ENCODE peak calls at places on chromosomes 16 and 17, in seven cellular contexts. J is H1, U is HCT116, E is HepG2, P is K562, A is GM12878, T is SK-N-SH. N is an unnamed sample.

GRCh38 chr16:3642397-3643094 is 11.9 kb upstream of the DNASE1 start:
- DNase-seq in U (peak), A (no peak), P (peak), T (peak), E (no peak), J (no peak), N (peak)

GRCh38 chr17:48241131-48241591 is 133.6 kb downstream of the SNX11 start:
- DNase-seq in U (peak), P (peak), E (no peak), A (peak), J (no peak), T (no peak), N (peak)

GRCh38 chr17:49916854-49917515 is 52.0 kb upstream of the DLX4 start:
- DNase-seq in T (no peak), J (no peak), P (no peak), E (no peak), A (no peak), U (no peak), N (no peak)

GRCh38 chr17:78053777-78054468 is 74.6 kb downstream of the TMC6 start:
- DNase-seq in A (no peak), U (no peak), E (no peak), P (no peak), J (no peak), T (no peak), N (no peak)

GRCh38 chr16:14600164-14600563 is 29.9 kb downstream of the PARN start:
- DNase-seq in J (no peak), T (peak), U (peak), P (peak), A (no peak), E (peak), N (peak)

GRCh38 chr16:70586731-70587130 is 59.6 kb upstream of the IL34 start:
- DNase-seq in P (no peak), E (no peak), J (no peak), T (no peak), A (no peak), U (no peak), N (no peak)

GRCh38 chr16:77589071-77589755 is 133.1 kb upstream of the NUDT7 start:
- DNase-seq in A (no peak), E (no peak), T (no peak), P (no peak), U (no peak), J (no peak), N (no peak)

GRCh38 chr16:55668337-55669281 is 12.8 kb downstream of the SLC6A2 start:
- DNase-seq in A (no peak), J (peak), E (peak), P (no peak), T (no peak), U (no peak), N (no peak)

GRCh38 chr16:27924411-27925118 is 138.9 kb downstream of the GSG1L start:
- DNase-seq in A (no peak), P (no peak), T (no peak), U (peak), J (no peak), E (no peak), N (no peak)

GRCh38 chr16:12319464-12320030 is 343.0 kb downstream of the SNX29 start:
- DNase-seq in A (no peak), T (no peak), U (no peak), P (no peak), J (no peak), E (no peak), N (no peak)

GRCh38 chr16:12320298-12320706 is 343.8 kb downstream of the SNX29 start:
- DNase-seq in J (no peak), A (no peak), E (no peak), T (no peak), P (no peak), U (no peak), N (no peak)

GRCh38 chr16:12324152-12324551 is 347.6 kb downstream of the SNX29 start:
- DNase-seq in A (no peak), E (no peak), P (no peak), U (no peak), J (no peak), T (no peak), N (no peak)

GRCh38 chr16:12321363-12321762 is 344.8 kb downstream of the SNX29 start:
- DNase-seq in T (no peak), P (no peak), J (no peak), A (no peak), E (peak), U (no peak), N (no peak)

GRCh38 chr16:12323007-12323699 is 346.6 kb downstream of the SNX29 start:
- DNase-seq in A (peak), E (no peak), T (no peak), U (no peak), J (no peak), P (no peak), N (no peak)
- TF ChIP-seq JUND in A (no peak), E (no peak), T (no peak), U (no peak), J (no peak), P (no peak), N (no peak)

DNA sequence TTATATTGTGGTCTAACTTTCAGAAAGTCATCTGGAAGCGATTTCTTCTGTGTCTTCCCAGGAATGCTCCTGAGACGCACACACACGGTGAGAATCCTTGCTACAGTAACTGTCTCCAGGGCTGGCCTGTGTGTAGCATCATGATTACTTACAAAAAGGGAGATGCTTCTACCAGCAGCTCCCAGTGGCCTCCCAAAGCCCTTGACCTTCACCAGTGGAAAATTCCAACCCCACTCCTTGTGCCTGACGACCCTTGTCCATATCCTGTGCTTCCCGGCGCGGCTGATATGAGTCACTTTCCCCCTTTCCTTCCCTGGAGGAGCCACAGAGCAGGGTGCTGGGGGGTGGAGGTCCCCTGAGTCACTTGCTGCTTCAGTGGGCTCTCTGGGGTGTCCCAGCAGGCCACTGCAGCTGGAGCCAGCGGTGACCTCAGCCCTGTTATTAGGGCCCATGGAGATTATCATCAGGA is 22.1 kb upstream of the NAT9 start:
- DNase-seq in E (no peak), T (no peak), U (no peak), P (no peak), J (no peak), A (no peak), N (no peak)
- TF ChIP-seq JUND in E (no peak), T (peak), U (no peak), P (no peak), J (no peak), A (no peak), N (no peak)

DNA sequence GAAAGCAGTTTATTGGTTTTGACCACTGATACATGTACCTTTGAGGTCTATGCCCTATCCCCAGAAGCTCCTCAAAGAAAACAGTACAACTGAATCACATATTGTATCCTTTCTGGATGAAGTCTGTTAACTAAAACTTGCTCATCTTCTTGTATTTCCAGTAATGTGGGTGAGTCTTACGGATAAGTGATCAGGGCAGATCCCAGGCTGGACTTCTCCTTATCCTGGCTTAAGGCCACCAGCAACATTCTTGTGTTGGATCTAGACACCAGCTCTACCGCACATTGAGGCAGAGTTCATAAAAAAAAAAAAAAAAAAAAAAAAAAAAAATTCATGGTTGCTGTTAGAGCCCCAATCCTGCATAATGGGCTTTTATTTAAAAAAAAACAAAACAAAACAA is 536.7 kb upstream of the HSBP1 start:
- DNase-seq in J (no peak), U (no peak), A (no peak), T (no peak), P (no peak), E (no peak), N (no peak)
- TF ChIP-seq JUND in J (no peak), U (no peak), A (no peak), T (no peak), P (no peak), E (no peak), N (no peak)

DNA sequence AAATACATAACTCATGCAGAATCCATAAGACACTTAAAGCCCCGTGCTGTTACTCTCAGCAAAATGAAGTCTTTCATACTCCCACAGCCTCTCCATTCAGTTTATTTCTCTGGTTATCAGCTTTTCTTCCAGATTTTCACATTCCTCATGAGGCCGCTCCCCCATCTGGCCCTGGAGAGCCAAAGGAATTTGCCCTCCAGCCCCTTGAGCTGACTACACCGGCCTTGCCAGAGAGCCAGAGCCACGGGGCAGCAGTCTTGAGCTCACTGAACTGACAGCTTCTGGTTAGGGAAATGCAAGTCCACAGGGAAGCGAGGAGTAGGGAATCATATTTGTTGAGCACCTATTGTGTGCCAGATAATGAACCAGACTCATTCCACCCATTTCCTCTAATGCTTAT is 102.4 kb downstream of the ABCC12 start:
- DNase-seq in A (no peak), P (no peak), E (no peak), U (no peak), T (no peak), J (no peak), N (peak)
- TF ChIP-seq JUND in A (no peak), P (no peak), E (no peak), U (no peak), T (no peak), J (no peak), N (no peak)

DNA sequence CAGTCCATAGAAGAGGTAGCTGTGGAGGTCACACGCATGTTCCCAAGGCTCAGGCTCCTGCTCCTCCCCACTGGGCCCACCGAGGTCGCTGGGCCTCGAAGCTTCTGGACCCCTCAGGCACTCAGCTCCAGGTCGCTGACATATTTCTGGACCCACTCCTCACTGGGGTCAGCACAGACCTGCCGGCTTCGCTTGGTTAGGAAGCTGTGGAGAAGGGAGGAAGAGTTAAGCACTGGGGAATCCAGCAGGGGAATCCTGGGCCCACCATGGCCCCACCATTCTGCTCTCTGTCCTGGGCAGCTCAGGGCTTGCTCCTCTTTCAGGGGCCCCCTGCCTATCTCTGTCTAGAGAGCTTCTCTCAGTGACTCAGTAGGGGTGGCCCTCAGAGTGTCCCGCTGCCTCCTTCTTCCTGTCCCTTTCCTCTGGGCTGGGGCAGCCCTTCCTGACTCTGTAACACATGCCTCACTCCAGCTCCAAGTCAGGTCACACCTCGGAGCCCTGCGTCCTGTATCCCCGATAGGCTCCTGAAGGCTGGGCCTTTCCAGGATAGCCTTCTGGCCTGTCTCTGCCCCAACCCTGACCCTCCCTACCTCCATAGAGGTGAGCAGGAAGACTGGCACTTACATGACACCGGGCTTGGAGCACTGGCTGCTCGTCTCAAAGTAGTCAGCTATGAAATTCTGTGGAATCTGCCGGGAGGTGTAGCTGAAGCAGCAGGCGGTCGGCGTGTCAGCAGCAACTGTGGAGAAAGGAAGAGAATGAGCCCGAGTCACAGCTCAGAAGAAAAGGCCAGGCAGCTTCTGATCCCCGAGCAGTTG is 1.2 kb downstream of the CCL3 start:
- DNase-seq in T (no peak), U (no peak), E (no peak), P (no peak), A (no peak), J (no peak), N (no peak)
- TF ChIP-seq JUND in T (no peak), U (no peak), E (no peak), P (no peak), A (no peak), J (no peak), N (no peak)

GRCh38 chr17:55056530-55056929 is 88.0 kb downstream of the STXBP4 start:
- DNase-seq in T (peak), E (peak), U (no peak), J (no peak), A (no peak), P (no peak), N (no peak)
- TF ChIP-seq JUND in T (no peak), E (no peak), U (no peak), J (no peak), A (no peak), P (no peak), N (no peak)

GRCh38 chr17:67713169-67713568 is 4.6 kb upstream of the NOL11 start:
- DNase-seq in J (no peak), T (no peak), P (no peak), A (no peak), E (no peak), U (no peak), N (no peak)
- TF ChIP-seq JUND in J (no peak), T (no peak), P (no peak), A (no peak), E (no peak), U (no peak), N (no peak)